ENCODE peak calls at places on chromosome 12, in nine cellular contexts. E, B, Q, X, K, N, D, C and I are unnamed samples.

GRCh38 chr12:65742481-65742971 is 81.8 kb upstream of the HMGA2 start:
- DNase-seq in E (no peak), D (no peak), N (peak), C (no peak), Q (no peak), B (peak), X (no peak), K (no peak), I (peak)

GRCh38 chr12:112792306-112792705 is 758 bp downstream of the RPH3A start:
- DNase-seq in N (no peak), B (no peak), D (no peak), X (no peak), Q (no peak), K (no peak), C (no peak), E (no peak), I (no peak)

GRCh38 chr12:10130042-10130441 is at the start of gene CLEC7A:
- DNase-seq in N (no peak), Q (no peak), C (no peak), D (no peak), X (no peak), B (no peak), E (no peak), K (peak), I (no peak)

GRCh38 chr12:43636706-43637105 is 84.7 kb upstream of the ADAMTS20 start:
- DNase-seq in B (no peak), E (no peak), D (no peak), Q (no peak), C (no peak), K (no peak), X (no peak), N (no peak), I (no peak)

GRCh38 chr12:97476255-97476654 is 13.7 kb downstream of the RMST start:
- DNase-seq in Q (no peak), B (no peak), K (no peak), D (no peak), N (no peak), E (no peak), X (no peak), C (no peak), I (no peak)

GRCh38 chr12:14194572-14194971 is 170.9 kb upstream of the ATF7IP start:
- DNase-seq in K (no peak), Q (no peak), N (no peak), B (no peak), X (no peak), C (no peak), E (no peak), D (no peak), I (no peak)

GRCh38 chr12:107845980-107846659 is 71.6 kb downstream of the ASCL4 start:
- DNase-seq in N (no peak), B (no peak), D (no peak), X (no peak), E (no peak), C (no peak), K (no peak), Q (no peak), I (peak)

GRCh38 chr12:104315326-104316224 is 12.0 kb downstream of the EID3 start:
- DNase-seq in D (no peak), Q (no peak), E (no peak), N (peak), C (no peak), X (no peak), K (no peak), B (no peak), I (no peak)

GRCh38 chr12:54358945-54359761 is 5.1 kb downstream of the GPR84 start:
- DNase-seq in E (peak), C (peak), X (peak), N (peak), Q (peak), K (peak), D (peak), B (peak), I (peak)

GRCh38 chr12:54356951-54357356 is 7.3 kb downstream of the GPR84 start:
- DNase-seq in X (no peak), C (no peak), Q (no peak), D (no peak), E (no peak), K (no peak), B (no peak), N (no peak), I (no peak)

GRCh38 chr12:54356228-54356627 is 8.1 kb downstream of the GPR84 start:
- DNase-seq in E (no peak), K (no peak), D (no peak), X (no peak), Q (no peak), N (no peak), B (no peak), C (no peak), I (no peak)

GRCh38 chr12:54358620-54358944 is 5.7 kb downstream of the GPR84 start:
- DNase-seq in K (no peak), B (no peak), Q (no peak), E (no peak), C (no peak), N (no peak), D (no peak), X (no peak), I (no peak)

GRCh38 chr12:54357802-54358619 is 6.3 kb downstream of the GPR84 start:
- DNase-seq in Q (no peak), N (peak), D (no peak), K (peak), C (peak), E (no peak), B (no peak), X (no peak), I (no peak)
- TF ChIP-seq CTCF in Q (no peak), N (no peak), D (no peak), K (no peak), C (no peak), E (no peak), B (no peak), X (no peak), I (no peak)

GRCh38 chr12:79692249-79692619 is 1.5 kb upstream of the PAWR start:
- DNase-seq in E (no peak), Q (no peak), N (no peak), K (no peak), C (no peak), X (no peak), D (no peak), B (no peak), I (no peak)
- H3K4me3 ChIP-seq in E (no peak), Q (peak), N (peak), K (peak), C (peak), X (no peak), D (peak), B (peak), I (no peak)

GRCh38 chr12:67651380-67651695 is 2.8 kb downstream of the DYRK2 start:
- DNase-seq in N (peak), K (peak), D (peak), E (no peak), B (no peak), C (peak), X (no peak), Q (peak), I (peak)
- TF ChIP-seq CTCF in N (peak), K (peak), D (no peak), E (no peak), B (peak), C (peak), X (peak), Q (peak), I (peak)

DNA sequence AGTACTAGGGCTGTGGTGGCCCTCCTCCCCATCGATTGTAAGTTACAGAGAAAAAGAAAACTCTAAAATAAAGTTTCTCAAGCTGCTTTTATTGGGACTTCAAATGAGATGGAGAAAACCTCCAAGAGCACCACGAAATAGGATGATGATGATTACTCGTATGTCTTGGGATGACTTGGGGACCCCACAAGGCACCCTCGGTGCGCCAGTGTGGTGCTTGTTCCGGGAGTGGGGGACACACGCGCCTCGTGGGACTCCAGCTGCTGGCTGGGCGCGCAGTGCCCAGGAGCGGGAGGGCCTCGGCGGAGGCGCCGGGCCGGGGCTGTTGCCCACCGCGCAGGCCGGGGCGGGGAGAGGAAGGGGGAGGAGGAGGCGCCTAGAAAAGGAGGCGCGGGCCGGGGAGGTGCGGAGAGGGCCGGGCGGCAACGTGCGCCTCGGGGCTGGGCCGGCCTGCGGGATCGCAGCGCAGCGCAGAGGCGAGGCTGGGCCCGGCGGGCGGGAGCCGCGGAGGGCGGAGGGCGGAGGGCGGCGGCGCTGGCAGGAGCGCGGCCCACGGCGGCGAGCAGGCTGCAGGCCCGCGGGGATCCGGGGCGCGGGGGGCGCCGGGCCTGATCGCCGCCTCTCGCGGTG is at the start of gene RFLNA:
- DNase-seq in X (peak), K (no peak), E (no peak), C (peak), N (no peak), D (no peak), Q (peak), B (no peak), I (no peak)
- H3K4me3 ChIP-seq in X (peak), K (no peak), E (no peak), C (peak), N (peak), D (peak), Q (peak), B (peak), I (no peak)

DNA sequence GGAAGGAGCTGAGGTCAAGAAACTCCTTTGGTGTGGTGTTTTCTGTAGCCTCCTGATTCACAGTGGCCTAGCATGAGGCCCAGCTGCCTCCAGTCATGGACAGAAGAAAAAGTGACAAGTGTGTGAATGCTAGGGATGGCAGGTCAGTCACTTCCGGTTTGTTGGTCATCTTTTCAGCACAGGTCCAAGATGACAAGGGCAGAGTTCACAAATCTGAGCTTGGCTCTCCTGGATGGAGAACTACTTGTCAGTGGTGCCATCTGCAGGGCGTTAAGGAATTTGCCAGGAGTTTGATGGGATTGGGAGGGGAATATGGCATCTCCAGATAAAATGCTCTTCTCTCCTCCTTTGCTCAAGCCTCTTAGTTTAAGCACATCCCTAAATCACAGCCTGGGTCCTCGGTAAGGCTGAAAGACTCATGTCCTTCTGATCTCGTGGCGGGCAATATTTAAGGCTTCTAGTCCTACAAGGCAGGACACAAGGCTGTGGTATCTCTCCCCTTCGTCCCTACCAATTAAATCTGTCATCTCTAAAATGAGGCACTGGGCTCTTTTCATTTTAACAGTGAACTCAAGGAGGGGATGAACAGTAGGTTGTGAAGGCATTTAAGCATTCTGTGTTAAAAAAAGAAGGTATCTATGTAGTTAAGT is 10.0 kb downstream of the TUBA1B start:
- DNase-seq in K (peak), Q (peak), D (peak), C (peak), X (no peak), E (no peak), B (peak), N (peak), I (peak)
- TF ChIP-seq CTCF in K (peak), Q (peak), D (peak), C (peak), X (peak), E (no peak), B (peak), N (peak), I (peak)

GRCh38 chr12:52926596-52927241 is 21.8 kb upstream of the KRT8 start:
- DNase-seq in D (peak), C (peak), N (no peak), K (no peak), E (no peak), X (no peak), B (no peak), Q (no peak), I (no peak)

GRCh38 chr12:52925717-52926595 is 21.1 kb upstream of the KRT8 start:
- DNase-seq in E (no peak), Q (no peak), C (peak), N (no peak), B (no peak), D (no peak), X (no peak), K (peak), I (no peak)

GRCh38 chr12:52927964-52928363 is 21.0 kb upstream of the KRT18 start:
- DNase-seq in E (no peak), K (no peak), X (no peak), C (no peak), D (no peak), B (no peak), N (no peak), Q (no peak), I (no peak)

GRCh38 chr12:52921488-52922165 is 16.8 kb upstream of the KRT8 start:
- DNase-seq in D (no peak), N (no peak), Q (no peak), E (no peak), K (no peak), B (no peak), C (no peak), X (no peak), I (no peak)

DNA sequence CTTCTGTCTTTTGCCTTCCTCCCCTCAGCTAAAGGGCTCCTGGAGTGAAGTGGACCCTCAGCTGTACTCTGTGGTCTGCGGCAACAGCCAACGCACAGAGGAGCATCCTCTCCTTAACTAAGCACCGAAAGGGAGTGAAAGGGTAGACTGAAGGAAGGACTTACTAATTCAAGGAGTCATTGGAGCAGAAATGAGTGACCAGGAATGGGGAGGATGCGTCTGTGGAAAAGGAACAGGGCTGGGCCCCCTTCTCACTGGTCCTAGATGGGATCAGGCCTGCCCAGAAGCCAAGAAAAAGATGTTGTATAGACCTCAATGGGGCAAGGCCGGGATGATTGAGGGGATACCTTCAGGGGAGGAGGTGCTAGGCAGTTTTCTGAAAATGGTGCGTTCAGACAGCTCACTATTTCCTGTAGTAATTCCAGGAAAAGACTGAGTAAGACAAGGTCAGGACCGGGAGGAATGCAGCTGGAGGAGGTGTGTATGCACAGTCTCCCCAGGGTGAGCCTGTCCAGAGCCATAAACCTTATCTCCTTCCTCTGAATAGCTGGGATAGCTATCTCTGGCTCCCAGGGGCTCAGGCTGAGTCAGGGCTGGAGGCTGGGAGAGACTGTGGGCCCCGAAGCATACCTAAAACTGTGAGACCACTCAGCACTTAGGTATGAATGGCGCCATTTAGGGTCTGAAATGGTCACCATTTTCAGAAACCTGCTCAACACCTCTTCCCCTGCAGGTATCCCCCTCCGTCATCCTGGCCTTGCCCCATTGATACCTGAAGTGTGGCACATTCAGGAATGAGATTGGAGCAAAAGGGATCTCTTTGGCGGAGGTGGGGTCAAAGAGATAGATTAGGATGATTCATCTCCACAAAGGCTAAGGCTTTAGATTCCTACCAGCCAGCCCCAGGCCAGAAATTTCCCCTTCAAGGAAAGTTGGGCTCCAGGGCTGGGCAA is 20.2 kb upstream of the KRT8 start:
- DNase-seq in Q (peak), E (no peak), B (peak), X (no peak), D (peak), C (peak), N (peak), K (peak), I (peak)
- H3K4me3 ChIP-seq in Q (no peak), E (no peak), B (no peak), X (no peak), D (peak), C (no peak), N (no peak), K (peak), I (no peak)

DNA sequence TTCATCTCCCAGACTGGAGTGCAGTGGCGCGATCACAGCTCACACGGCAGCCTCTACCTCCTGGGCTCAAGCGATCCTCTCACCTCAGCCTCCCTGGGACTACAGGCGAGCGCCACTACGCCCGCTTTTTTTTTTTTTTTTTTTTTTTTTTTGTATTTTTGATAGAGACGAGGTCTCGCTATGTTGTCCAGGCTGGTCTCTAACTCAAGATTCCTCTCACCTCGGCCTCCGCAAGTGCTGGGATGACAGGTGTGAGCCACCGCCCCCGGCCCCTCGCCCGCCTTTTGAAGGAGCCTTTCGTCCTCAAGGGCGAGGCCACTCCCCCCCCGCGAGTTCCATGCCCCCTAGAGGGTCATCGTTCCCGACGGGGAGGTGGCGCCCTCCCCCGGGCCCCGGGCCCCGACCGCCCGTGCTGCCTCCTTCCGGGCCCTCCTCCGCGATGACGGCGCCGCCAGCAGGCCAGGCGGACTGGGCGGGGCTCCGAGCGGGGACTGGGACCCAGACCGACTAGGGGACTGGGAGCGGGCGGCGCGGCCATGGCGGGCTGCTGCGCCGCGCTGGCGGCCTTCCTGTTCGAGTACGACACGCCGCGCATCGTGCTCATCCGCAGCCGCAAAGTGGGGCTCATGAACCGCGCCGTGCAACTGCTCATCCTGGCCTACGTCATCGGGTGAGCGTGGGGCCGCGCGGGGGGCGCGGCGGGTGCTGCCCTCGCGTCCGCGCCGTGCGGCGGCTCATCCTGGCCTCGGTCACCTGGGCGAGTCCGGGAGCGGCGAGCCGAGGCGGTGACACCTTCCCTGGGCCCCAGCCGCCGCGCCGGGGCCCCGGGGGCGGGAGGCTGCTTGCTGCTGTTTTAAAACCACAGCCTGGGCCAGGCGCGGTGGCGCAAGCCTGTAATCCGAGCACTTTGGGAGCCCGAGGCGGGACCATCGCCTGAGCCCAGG is at the start of gene P2RX4:
- DNase-seq in X (peak), N (peak), K (peak), C (peak), B (peak), D (peak), E (peak), Q (peak), I (peak)
- TF ChIP-seq CTCF in X (no peak), N (no peak), K (peak), C (no peak), B (no peak), D (peak), E (no peak), Q (peak), I (no peak)

GRCh38 chr12:31259136-31259881 is 66.6 kb downstream of the SINHCAF start:
- DNase-seq in C (no peak), K (no peak), B (no peak), N (peak), X (no peak), E (no peak), Q (no peak), D (no peak), I (peak)

GRCh38 chr12:31257784-31258183 is 68.2 kb downstream of the SINHCAF start:
- DNase-seq in D (no peak), K (no peak), Q (no peak), E (no peak), B (no peak), C (no peak), X (no peak), N (no peak), I (no peak)

GRCh38 chr12:31263661-31264060 is 62.3 kb downstream of the SINHCAF start:
- DNase-seq in Q (no peak), X (no peak), C (no peak), K (no peak), B (no peak), E (no peak), N (no peak), D (no peak), I (no peak)

GRCh38 chr12:31261744-31262143 is 64.2 kb downstream of the SINHCAF start:
- DNase-seq in X (no peak), C (no peak), N (no peak), Q (no peak), E (no peak), D (no peak), B (no peak), K (no peak), I (no peak)

GRCh38 chr12:31260840-31261239 is 65.1 kb downstream of the SINHCAF start:
- DNase-seq in B (no peak), D (no peak), K (no peak), N (no peak), X (no peak), C (no peak), E (no peak), Q (no peak), I (no peak)
- H3K4me3 ChIP-seq in B (no peak), D (no peak), K (no peak), N (no peak), X (no peak), C (no peak), E (no peak), Q (no peak), I (no peak)